ENCODE peak calls at places on chromosomes 4 and X, in six cellular contexts. X is HCT116, D is aorta, M is A549, Z is astrocyte, T is lung. Y is an unnamed sample.
A peak's percentile ranks its signal among the peaks of the same experiment; 100 is the strongest.

GRCh38 chr4:48722509-48723446 is 57.3 kb downstream of the FRYL start:
- DNase-seq in X (no peak), D (no peak), M (no peak), Z (peak; percentile 72), T (no peak), Y (no peak)

GRCh38 chr4:90069151-90069550 is 58.0 kb upstream of the CCSER1 start:
- DNase-seq in X (peak; percentile 47), D (no peak), M (no peak), Z (peak; percentile 14), T (no peak), Y (peak; percentile 73)

GRCh38 chr4:136392576-136392975 is 1139.7 kb downstream of the PCDH18 start:
- DNase-seq in X (no peak), D (no peak), M (no peak), Z (peak; percentile 75), T (no peak), Y (peak; percentile 25)

GRCh38 chrX:128975716-128976115 is 547.6 kb downstream of the SMARCA1 start:
- DNase-seq in X (no peak), D (no peak), M (peak; percentile 17), Z (no peak), T (no peak), Y (no peak)

GRCh38 chr4:177118596-177118995 is 191.1 kb upstream of the NEIL3 start:
- DNase-seq in X (no peak), D (no peak), M (no peak), Z (peak; percentile 100), T (no peak), Y (peak; percentile 56)

GRCh38 chrX:154730271-154730883 is 20.5 kb downstream of the GAB3 start:
- DNase-seq in X (no peak), D (no peak), M (no peak), Z (peak; percentile 77), T (peak; percentile 76), Y (no peak)

GRCh38 chr4:56684320-56684719 is 3.2 kb upstream of the HOPX start:
- DNase-seq in X (no peak), D (no peak), M (no peak), Z (peak; percentile 20), T (no peak), Y (peak; percentile 58)

GRCh38 chr4:173834151-173834550 is 304.1 kb upstream of the HAND2 start:
- DNase-seq in X (peak; percentile 13), D (no peak), M (peak; percentile 0), Z (no peak), T (no peak), Y (no peak)

GRCh38 chr4:8539661-8540060 is 40.5 kb upstream of the GPR78 start:
- DNase-seq in X (no peak), D (no peak), M (no peak), Z (no peak), T (no peak), Y (no peak)

GRCh38 chrX:80335062-80335830 is 85.0 kb upstream of the TENT5D start:
- DNase-seq in X (no peak), D (peak; percentile 79), M (peak; percentile 36), Z (no peak), T (peak; percentile 47), Y (peak; percentile 1)

GRCh38 chr4:89266128-89266527 is 41.5 kb downstream of the GPRIN3 start:
- DNase-seq in X (no peak), D (no peak), M (no peak), Z (no peak), T (no peak), Y (no peak)

GRCh38 chr4:104205116-104205515 is 289.6 kb downstream of the CXXC4 start:
- DNase-seq in X (no peak), D (no peak), M (no peak), Z (no peak), T (no peak), Y (peak; percentile 4)

GRCh38 chr4:42618018-42618417 is 38.9 kb downstream of the ATP8A1 start:
- DNase-seq in X (no peak), D (no peak), M (no peak), Z (no peak), T (no peak), Y (no peak)

GRCh38 chrX:46929439-46930018 is 17.3 kb downstream of the JADE3 start:
- DNase-seq in X (no peak), D (no peak), M (no peak), Z (peak; percentile 46), T (no peak), Y (peak; percentile 71)

GRCh38 chr4:24837296-24837695 is 41.9 kb downstream of the SOD3 start:
- DNase-seq in X (no peak), D (no peak), M (no peak), Z (no peak), T (no peak), Y (no peak)

GRCh38 chr4:7266525-7267292 is 74.4 kb downstream of the SORCS2 start:
- DNase-seq in X (peak; percentile 32), D (no peak), M (peak; percentile 89), Z (peak; percentile 92), T (no peak), Y (peak; percentile 85)

GRCh38 chr4:2036866-2037265 is 22.3 kb upstream of the NAT8L start:
- DNase-seq in X (no peak), D (no peak), M (no peak), Z (no peak), T (no peak), Y (no peak)

GRCh38 chr4:108833041-108833440 is 70.2 kb upstream of the ETNPPL start:
- DNase-seq in X (no peak), D (no peak), M (no peak), Z (no peak), T (no peak), Y (no peak)

DNA sequence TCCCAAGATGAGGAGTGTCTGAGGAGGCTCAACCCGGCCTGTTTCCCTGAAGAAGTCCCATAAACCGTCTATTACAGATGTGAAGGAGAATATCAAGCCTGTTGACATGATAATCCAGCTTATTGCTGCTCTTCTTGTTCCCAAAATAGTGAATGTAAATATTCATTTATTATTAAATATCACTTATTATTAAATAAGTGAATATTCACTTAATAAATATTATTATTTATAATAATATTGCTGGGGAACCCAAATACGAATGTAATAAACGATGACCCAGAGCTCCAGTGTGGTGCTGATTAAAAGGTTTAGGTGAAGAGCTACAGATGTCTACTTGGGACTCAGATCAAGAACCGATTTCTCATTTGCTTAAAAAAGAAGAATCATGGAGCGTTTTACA is 23.8 kb upstream of the SORBS2 start:
- DNase-seq in X (no peak), D (no peak), M (no peak), Z (no peak), T (no peak), Y (no peak)
- H3K4me1 ChIP-seq in X (peaks cover 8% of the 10 kb centered on the region), D (no peaks in the 10 kb centered on the region), M (peaks cover 46% of the 10 kb centered on the region), Z (peaks cover 38% of the 10 kb centered on the region), T (peaks cover 8% of the 10 kb centered on the region), Y (peaks cover 14% of the 10 kb centered on the region)

GRCh38 chrX:41333744-41333993 is 293 bp upstream of the DDX3X start:
- DNase-seq in X (peak; percentile 81), D (no peak), M (peak; percentile 64), Z (peak; percentile 80), T (peak; percentile 85), Y (peak; percentile 69)

GRCh38 chrX:41332988-41333743 is 796 bp upstream of the DDX3X start:
- DNase-seq in X (peak; percentile 79), D (peak; percentile 94), M (peak; percentile 89), Z (peak; percentile 76), T (peak; percentile 91), Y (peak; percentile 76)

GRCh38 chrX:41334866-41335589 is 1.1 kb downstream of the DDX3X start:
- DNase-seq in X (no peak), D (no peak), M (peak; percentile 33), Z (no peak), T (peak; percentile 56), Y (no peak)

GRCh38 chrX:41335590-41336331 is 1.8 kb downstream of the DDX3X start:
- DNase-seq in X (no peak), D (no peak), M (no peak), Z (peak; percentile 59), T (no peak), Y (no peak)

GRCh38 chrX:41333994-41334865 is at the start of gene DDX3X:
- DNase-seq in X (peak; percentile 71), D (peak; percentile 98), M (peak; percentile 58), Z (peak; percentile 82), T (peak; percentile 91), Y (peak; percentile 63)
- H3K27ac ChIP-seq in X (peak within 1 kb of the TSS; percentile 96), D (peak within 1 kb of the TSS; percentile 89), M (peak within 1 kb of the TSS; percentile 97), Z (peak within 1 kb of the TSS; percentile 99), T (peak within 1 kb of the TSS; percentile 99), Y (peak within 1 kb of the TSS; percentile 97)

GRCh38 chr4:113447061-113447460 is 314.5 kb downstream of the CAMK2D start:
- DNase-seq in X (no peak), D (no peak), M (no peak), Z (peak; percentile 19), T (no peak), Y (no peak)
- H3K4me1 ChIP-seq in X (peaks cover 50% of the 10 kb centered on the region), D (no peaks in the 10 kb centered on the region), M (peaks cover 24% of the 10 kb centered on the region), Z (peaks cover 28% of the 10 kb centered on the region), T (peaks cover 3% of the 10 kb centered on the region), Y (peaks cover 25% of the 10 kb centered on the region)

GRCh38 chrX:41559662-41560061 is 112.5 kb downstream of the NYX start:
- DNase-seq in X (no peak), D (no peak), M (no peak), Z (peak; percentile 92), T (no peak), Y (no peak)
- H3K27ac ChIP-seq in X (no peak overlapping the region), D (peak overlapping the region; percentile 80), M (no peak overlapping the region), Z (peak overlapping the region; percentile 94), T (peak overlapping the region; percentile 31), Y (no peak overlapping the region)

DNA sequence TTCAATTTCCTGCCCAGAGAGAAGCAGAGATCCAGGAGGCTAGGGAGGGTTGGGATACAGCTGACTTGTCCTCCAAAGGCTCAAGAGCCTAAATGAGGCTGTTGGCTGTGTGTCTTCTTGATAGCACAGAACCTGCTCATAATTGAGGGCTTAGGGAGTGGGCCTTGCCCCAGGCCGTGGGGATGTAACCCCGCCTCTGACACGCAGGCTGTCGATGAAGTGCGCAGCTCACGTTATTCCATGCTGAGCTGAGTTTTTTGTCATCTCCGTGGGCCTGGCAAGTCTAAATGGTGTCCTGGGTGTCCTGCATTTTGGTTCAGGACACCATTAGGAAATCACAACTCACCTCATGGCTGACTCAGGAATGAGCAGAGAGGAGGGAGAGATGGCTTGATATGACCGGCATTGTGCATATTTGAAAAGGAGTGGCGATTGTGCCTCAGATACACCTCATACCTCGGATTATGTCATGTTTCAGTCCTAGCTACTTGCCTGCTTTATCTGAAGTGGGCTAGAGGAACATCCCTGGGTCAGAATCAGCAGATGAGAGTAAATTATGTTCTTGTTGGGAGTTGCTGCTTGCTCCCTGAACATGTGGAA is 43.7 kb downstream of the FHDC1 start:
- DNase-seq in X (no peak), D (no peak), M (no peak), Z (no peak), T (no peak), Y (no peak)
- H3K4me1 ChIP-seq in X (no peaks in the 10 kb centered on the region), D (no peaks in the 10 kb centered on the region), M (peaks cover 8% of the 10 kb centered on the region), Z (peaks cover 39% of the 10 kb centered on the region), T (no peaks in the 10 kb centered on the region), Y (peaks cover 20% of the 10 kb centered on the region)

GRCh38 chrX:111511477-111511876 is at the start of gene SERTM2:
- DNase-seq in X (no peak), D (no peak), M (no peak), Z (peak; percentile 30), T (no peak), Y (no peak)
- H3K27ac ChIP-seq in X (no peak within 1 kb of the TSS), D (no peak within 1 kb of the TSS), M (no peak within 1 kb of the TSS), Z (no peak within 1 kb of the TSS), T (no peak within 1 kb of the TSS), Y (no peak within 1 kb of the TSS)

DNA sequence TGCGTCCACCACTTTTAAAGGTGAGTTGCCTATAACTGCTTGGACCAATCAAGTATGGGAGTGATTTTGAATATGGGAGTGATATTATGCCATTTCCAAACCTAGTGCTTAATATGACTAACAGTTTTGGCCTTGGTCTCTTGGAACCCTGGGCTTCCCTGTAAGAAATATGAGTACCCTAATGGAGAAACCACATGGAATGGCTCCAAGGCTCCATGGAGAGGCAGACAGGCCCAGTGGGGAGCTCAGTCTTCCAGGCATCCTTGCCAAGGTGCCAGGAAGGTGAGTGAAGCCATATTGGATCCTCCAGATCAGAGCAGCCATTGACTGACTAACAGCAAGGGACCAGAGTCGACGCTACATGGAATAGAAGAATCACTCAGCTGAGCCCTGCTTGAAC is 53.2 kb downstream of the MAML3 start:
- DNase-seq in X (no peak), D (no peak), M (no peak), Z (peak; percentile 42), T (no peak), Y (no peak)
- H3K4me1 ChIP-seq in X (peaks cover 19% of the 10 kb centered on the region), D (peaks cover 8% of the 10 kb centered on the region), M (peaks cover 93% of the 10 kb centered on the region), Z (peaks cover 48% of the 10 kb centered on the region), T (peaks cover 9% of the 10 kb centered on the region), Y (peaks cover 33% of the 10 kb centered on the region)